ENCODE peak calls at places on chromosomes 4 and X, in four cellular contexts. Q, O, G and B are unnamed samples. For H3K4me1, the result is how much of the 10 kb centered on the place peaks cover.

GRCh38 chrX:9857575-9857974 is 71.3 kb downstream of the SHROOM2 start:
- DNase-seq in Q (no peak), O (no peak), G (no peak), B (no peak)

GRCh38 chr4:169234137-169234855 is 36.5 kb downstream of the SH3RF1 start:
- DNase-seq in Q (no peak), O (no peak), G (no peak), B (no peak)

GRCh38 chr4:97500423-97500822 is 642.9 kb downstream of the STPG2 start:
- DNase-seq in Q (no peak), O (no peak), G (no peak), B (no peak)

GRCh38 chrX:43835557-43835956 is 46.7 kb downstream of the MAOB start:
- DNase-seq in Q (no peak), O (no peak), G (no peak), B (no peak)

GRCh38 chr4:41727861-41728570 is 20.5 kb downstream of the PHOX2B start:
- DNase-seq in Q (no peak), O (no peak), G (no peak), B (no peak)

GRCh38 chr4:155745984-155746383 is 12.8 kb upstream of the GUCY1B1 start:
- DNase-seq in Q (no peak), O (no peak), G (no peak), B (no peak)

GRCh38 chrX:38382663-38383062 is 30.3 kb downstream of the OTC start:
- DNase-seq in Q (no peak), O (no peak), G (no peak), B (no peak)

GRCh38 chrX:7147431-7147977 is at the start of gene STS:
- DNase-seq in Q (no peak), O (no peak), G (peak), B (no peak)

GRCh38 chr4:83923341-83923740 is 387.4 kb downstream of the GPAT3 start:
- DNase-seq in Q (no peak), O (no peak), G (no peak), B (no peak)

GRCh38 chr4:3689576-3690551 is 76.3 kb upstream of the ADRA2C start:
- DNase-seq in Q (no peak), O (no peak), G (no peak), B (no peak)

GRCh38 chr4:47930971-47931804 is 16.8 kb upstream of the NFXL1 start:
- DNase-seq in Q (no peak), O (no peak), G (peak), B (no peak)

GRCh38 chrX:13283968-13284914 is 35.6 kb downstream of the ATXN3L start:
- DNase-seq in Q (no peak), O (no peak), G (no peak), B (no peak)

GRCh38 chr4:47692691-47693090 is 145.2 kb downstream of the CORIN start:
- DNase-seq in Q (no peak), O (no peak), G (no peak), B (no peak)

GRCh38 chr4:114349543-114350175 is 248.9 kb upstream of the UGT8 start:
- DNase-seq in Q (no peak), O (no peak), G (no peak), B (no peak)

GRCh38 chrX:50721771-50722521 is 92.0 kb downstream of the SHROOM4 start:
- DNase-seq in Q (no peak), O (no peak), G (no peak), B (no peak)

GRCh38 chr4:84623661-84624060 is 40.7 kb downstream of the CDS1 start:
- DNase-seq in Q (no peak), O (no peak), G (no peak), B (no peak)

GRCh38 chrX:108439961-108440696 is 491 bp downstream of the COL4A5 start:
- DNase-seq in Q (no peak), O (no peak), G (no peak), B (no peak)

GRCh38 chrX:114930227-114930626 is 87.2 kb downstream of the IL13RA2 start:
- DNase-seq in Q (no peak), O (no peak), G (no peak), B (no peak)

GRCh38 chrX:136200466-136200865 is 50.7 kb downstream of the MAP7D3 start:
- DNase-seq in Q (no peak), O (peak), G (no peak), B (no peak)

GRCh38 chr4:953574-953915 is 19.8 kb downstream of the DGKQ start:
- DNase-seq in Q (no peak), O (no peak), G (no peak), B (no peak)

GRCh38 chr4:61079427-61079826 is 120.7 kb upstream of the ADGRL3 start:
- DNase-seq in Q (no peak), O (no peak), G (no peak), B (no peak)

GRCh38 chr4:174217273-174218126 is 66.0 kb downstream of the FBXO8 start:
- DNase-seq in Q (no peak), O (no peak), G (peak), B (no peak)

GRCh38 chrX:152520653-152521052 is 69.5 kb upstream of the GABRA3 start:
- DNase-seq in Q (no peak), O (no peak), G (no peak), B (no peak)

DNA sequence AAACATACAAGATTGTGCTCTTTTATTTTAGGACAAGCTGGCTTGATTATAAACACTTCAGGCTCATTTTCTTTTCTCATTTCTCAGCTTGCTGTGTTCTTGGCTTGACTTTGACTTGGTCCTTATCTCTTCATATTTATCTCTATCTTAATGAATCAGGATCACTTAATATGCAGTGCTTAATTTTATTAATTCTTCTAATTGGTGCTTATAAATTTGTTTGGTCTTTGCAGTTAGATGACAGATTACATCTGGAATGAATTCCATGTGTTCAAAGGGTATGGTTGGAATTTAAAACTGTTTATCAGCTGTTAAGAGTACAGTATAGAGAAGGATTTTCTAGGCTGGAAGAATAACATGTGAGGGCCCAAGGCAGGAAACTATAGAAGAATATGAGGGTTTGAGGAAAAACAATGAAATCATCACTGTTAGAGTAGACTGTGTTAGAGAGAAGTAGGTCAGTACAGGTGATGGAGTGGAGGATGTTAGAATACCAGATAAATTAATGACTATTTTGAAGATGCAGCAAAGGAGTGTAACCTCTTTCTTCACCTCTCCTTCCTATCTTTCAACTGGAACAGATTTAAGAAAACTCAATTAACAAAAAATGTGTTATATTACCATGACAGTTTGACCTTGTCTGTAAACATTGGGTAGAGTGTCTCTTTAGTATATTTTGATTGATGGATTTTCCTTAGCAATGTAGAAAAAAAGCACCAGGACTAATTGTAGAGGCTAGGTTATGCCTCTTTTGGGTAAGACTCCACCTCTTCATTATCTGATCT is 169.7 kb downstream of the RAPGEF2 start:
- DNase-seq in Q (no peak), O (no peak), G (no peak), B (no peak)
- H3K4me1 ChIP-seq in Q (under half), O (under half), G (under half), B (under half)

DNA sequence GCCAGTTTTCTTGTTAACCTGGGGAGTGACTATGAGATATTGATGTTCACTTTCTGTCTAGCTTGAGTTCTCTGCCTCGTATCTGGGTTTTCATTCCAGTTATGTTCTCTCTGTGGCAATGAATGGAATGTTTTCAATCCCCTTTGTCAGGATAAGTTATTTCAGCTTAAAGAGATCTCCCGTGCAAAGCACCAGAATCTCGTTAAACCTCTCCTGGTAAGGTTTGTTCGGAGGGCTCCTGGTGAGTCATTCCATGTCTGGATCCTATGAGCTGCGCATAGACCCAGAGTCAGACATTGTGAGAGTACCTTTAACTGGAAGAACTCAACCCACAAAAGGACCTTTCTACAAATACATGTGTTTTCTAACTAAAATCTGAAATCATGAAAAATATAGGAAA is 51.0 kb downstream of the KDR start:
- DNase-seq in Q (no peak), O (no peak), G (no peak), B (no peak)
- H3K4me2 ChIP-seq in Q (no peak), O (no peak), G (no peak), B (no peak)

GRCh38 chr4:85741421-85741820 is 266.5 kb downstream of the ARHGAP24 start:
- DNase-seq in Q (no peak), O (no peak), G (no peak), B (no peak)
- H3K4me1 ChIP-seq in Q (under half), O (under half), G (under half), B (under half)

GRCh38 chr4:69689530-69690111 is 36.6 kb upstream of the UGT2A1 start:
- DNase-seq in Q (peak), O (peak), G (peak), B (no peak)
- H3K4me2 ChIP-seq in Q (peak), O (peak), G (peak), B (peak)

GRCh38 chrX:146056511-146057081 is 239.0 kb downstream of the SLITRK2 start:
- DNase-seq in Q (no peak), O (no peak), G (no peak), B (no peak)
- H3K4me1 ChIP-seq in Q (under half), O (under half), G (under half), B (under half)

GRCh38 chr4:116016201-116016600 is 902.8 kb upstream of the NDST4 start:
- DNase-seq in Q (peak), O (no peak), G (no peak), B (no peak)
- H3K4me2 ChIP-seq in Q (peak), O (no peak), G (no peak), B (no peak)

GRCh38 chr4:94515365-94515764 is 63.6 kb downstream of the PDLIM5 start:
- DNase-seq in Q (no peak), O (no peak), G (no peak), B (no peak)

GRCh38 chr4:94516999-94517398 is 65.3 kb downstream of the PDLIM5 start:
- DNase-seq in Q (peak), O (peak), G (no peak), B (no peak)

GRCh38 chr4:94519019-94519418 is 67.3 kb downstream of the PDLIM5 start:
- DNase-seq in Q (no peak), O (no peak), G (no peak), B (no peak)

GRCh38 chr4:94516067-94516466 is 64.3 kb downstream of the PDLIM5 start:
- DNase-seq in Q (no peak), O (peak), G (no peak), B (no peak)

DNA sequence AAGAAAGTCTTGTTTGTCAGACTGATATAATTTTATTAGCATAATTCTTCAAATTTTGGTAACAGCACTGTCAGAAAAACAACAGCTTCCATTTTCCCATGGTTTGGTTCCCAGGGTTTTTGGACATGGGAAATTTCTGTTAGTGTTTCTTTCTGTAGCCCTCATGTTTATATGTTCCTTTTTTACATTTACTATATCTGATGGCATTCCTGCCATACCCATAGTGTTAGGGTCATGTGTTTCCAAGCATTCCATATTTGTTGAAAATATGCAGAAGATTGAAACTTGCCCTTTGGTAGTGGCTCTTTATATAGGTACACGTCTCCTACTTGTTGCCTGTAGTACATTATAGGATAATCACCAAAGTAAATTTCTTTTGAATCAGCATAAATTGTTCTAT is 65.8 kb downstream of the PDLIM5 start:
- DNase-seq in Q (no peak), O (no peak), G (no peak), B (no peak)
- H3K4me1 ChIP-seq in Q (under half), O (under half), G (under half), B (under half)

DNA sequence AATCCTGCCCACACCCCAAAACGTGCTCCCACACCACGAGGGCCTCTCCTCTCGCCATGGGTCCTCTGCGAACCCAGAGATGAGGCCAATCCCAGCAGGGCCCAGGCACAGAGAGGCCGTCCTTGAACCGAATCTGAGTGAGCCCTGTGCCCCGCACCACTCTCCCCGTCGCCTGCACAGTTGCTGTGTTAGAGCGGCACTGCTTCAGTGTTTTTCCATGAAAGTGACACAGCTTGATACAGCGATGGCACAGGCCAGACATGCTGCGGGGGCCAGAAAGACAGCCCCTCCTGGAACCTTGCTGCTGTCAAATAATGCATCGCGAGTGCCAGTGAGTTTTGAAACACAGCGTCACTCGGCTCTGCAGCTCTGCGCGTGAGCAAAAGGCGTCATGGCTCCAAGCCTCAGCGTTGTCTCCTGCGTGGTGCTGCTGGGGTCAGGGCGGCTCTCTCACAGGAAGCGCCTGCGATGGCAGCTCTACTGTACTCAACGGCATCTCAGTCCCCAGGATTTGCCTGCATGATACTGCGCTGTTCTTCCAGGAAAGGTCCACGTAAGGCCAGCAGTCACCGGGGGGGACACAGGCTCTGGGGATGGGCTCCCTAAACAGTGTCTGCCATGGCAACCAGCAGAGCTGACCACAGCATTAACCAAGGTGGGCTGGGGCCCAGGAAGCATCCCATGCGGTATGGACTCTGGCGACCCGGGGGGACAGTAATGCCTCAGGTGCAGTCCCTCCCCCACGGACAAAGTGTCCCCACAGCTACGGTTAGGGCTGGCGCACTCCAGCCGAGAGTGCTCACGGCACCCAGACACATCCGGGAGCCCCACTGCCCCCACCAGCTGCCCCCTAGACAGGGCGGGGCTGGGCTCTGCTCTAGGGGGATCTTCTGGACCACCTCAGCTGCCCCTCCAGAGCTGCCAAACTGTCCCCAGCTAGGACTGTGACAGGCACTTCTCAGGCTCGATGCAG is 63.1 kb downstream of the ACOX3 start:
- DNase-seq in Q (no peak), O (no peak), G (no peak), B (no peak)
- H3K4me2 ChIP-seq in Q (no peak), O (no peak), G (no peak), B (no peak)

GRCh38 chr4:118753685-118754084 is 68.5 kb downstream of the METTL14 start:
- DNase-seq in Q (no peak), O (no peak), G (no peak), B (no peak)
- H3K4me1 ChIP-seq in Q (under half), O (under half), G (under half), B (under half)